ENCODE peak calls at places on chromosomes 13 and 19, in six cellular contexts. T is sigmoid colon, S is HAP-1, H is tibial nerve, K is NT2/D1, Q is thyroid gland. G is an unnamed sample.
A peak's percentile ranks its signal among the peaks of the same experiment; 100 is the strongest.

GRCh38 chr13:31699650-31700049 is 39.7 kb upstream of the RXFP2 start:
- DNase-seq in T (no peak), S (peak; percentile 90), H (no peak), K (peak; percentile 35), Q (no peak), G (peak; percentile 60)

GRCh38 chr13:26052136-26052736 is 420 bp upstream of the SHISA2 start:
- DNase-seq in T (no peak), S (no peak), H (no peak), K (no peak), Q (peak; percentile 71), G (no peak)

GRCh38 chr19:57664269-57665127 is 4.2 kb upstream of the ZSCAN4 start:
- DNase-seq in T (peak; percentile 75), S (peak; percentile 14), H (no peak), K (peak; percentile 22), Q (peak; percentile 72), G (peak; percentile 84)

GRCh38 chr19:16571283-16571682 is 932 bp downstream of the SLC35E1 start:
- DNase-seq in T (no peak), S (no peak), H (no peak), K (no peak), Q (no peak), G (no peak)

GRCh38 chr13:47869780-47870179 is 131.3 kb downstream of the SUCLA2 start:
- DNase-seq in T (no peak), S (no peak), H (no peak), K (no peak), Q (no peak), G (no peak)

GRCh38 chr13:37446503-37446902 is 152.1 kb downstream of the POSTN start:
- DNase-seq in T (no peak), S (no peak), H (no peak), K (no peak), Q (no peak), G (no peak)

GRCh38 chr19:9981406-9982260 is 28.7 kb downstream of the COL5A3 start:
- DNase-seq in T (no peak), S (no peak), H (no peak), K (no peak), Q (no peak), G (no peak)

GRCh38 chr13:61110804-61111203 is 304.8 kb downstream of the PCDH20 start:
- DNase-seq in T (no peak), S (peak; percentile 47), H (no peak), K (no peak), Q (no peak), G (no peak)

GRCh38 chr13:107712145-107712544 is 503.2 kb downstream of the LIG4 start:
- DNase-seq in T (no peak), S (no peak), H (no peak), K (no peak), Q (no peak), G (no peak)

GRCh38 chr19:46614114-46614701 is 10.7 kb downstream of the PTGIR start:
- DNase-seq in T (peak; percentile 92), S (peak; percentile 68), H (peak; percentile 81), K (peak; percentile 48), Q (peak; percentile 83), G (peak; percentile 96)

GRCh38 chr13:40519637-40520036 is 146.8 kb downstream of the FOXO1 start:
- DNase-seq in T (no peak), S (peak; percentile 11), H (no peak), K (no peak), Q (no peak), G (no peak)

GRCh38 chr13:102974574-102975195 is 91.5 kb downstream of the SLC10A2 start:
- DNase-seq in T (no peak), S (no peak), H (no peak), K (no peak), Q (no peak), G (no peak)

GRCh38 chr19:48637449-48637947 is 319 bp upstream of the DBP start:
- DNase-seq in T (peak; percentile 100), S (peak; percentile 99), H (peak; percentile 99), K (peak; percentile 92), Q (peak; percentile 100), G (peak; percentile 99)

GRCh38 chr13:56352356-56352755 is 788.4 kb upstream of the PRR20A start:
- DNase-seq in T (no peak), S (no peak), H (no peak), K (no peak), Q (no peak), G (no peak)

GRCh38 chr19:40717325-40717879 is 490 bp downstream of the ITPKC start:
- DNase-seq in T (peak; percentile 80), S (no peak), H (no peak), K (no peak), Q (no peak), G (no peak)

GRCh38 chr19:40716655-40717324 is at the start of the genes COQ8B and ITPKC:
- DNase-seq in T (peak; percentile 100), S (peak; percentile 94), H (peak; percentile 100), K (peak; percentile 86), Q (peak; percentile 100), G (peak; percentile 100)

GRCh38 chr19:40718774-40719391 is 2.0 kb downstream of the ITPKC start:
- DNase-seq in T (peak; percentile 89), S (peak; percentile 12), H (peak; percentile 58), K (no peak), Q (peak; percentile 88), G (peak; percentile 78)

GRCh38 chr19:40719414-40719894 is 2.5 kb downstream of the ITPKC start:
- DNase-seq in T (no peak), S (no peak), H (no peak), K (no peak), Q (no peak), G (no peak)

DNA sequence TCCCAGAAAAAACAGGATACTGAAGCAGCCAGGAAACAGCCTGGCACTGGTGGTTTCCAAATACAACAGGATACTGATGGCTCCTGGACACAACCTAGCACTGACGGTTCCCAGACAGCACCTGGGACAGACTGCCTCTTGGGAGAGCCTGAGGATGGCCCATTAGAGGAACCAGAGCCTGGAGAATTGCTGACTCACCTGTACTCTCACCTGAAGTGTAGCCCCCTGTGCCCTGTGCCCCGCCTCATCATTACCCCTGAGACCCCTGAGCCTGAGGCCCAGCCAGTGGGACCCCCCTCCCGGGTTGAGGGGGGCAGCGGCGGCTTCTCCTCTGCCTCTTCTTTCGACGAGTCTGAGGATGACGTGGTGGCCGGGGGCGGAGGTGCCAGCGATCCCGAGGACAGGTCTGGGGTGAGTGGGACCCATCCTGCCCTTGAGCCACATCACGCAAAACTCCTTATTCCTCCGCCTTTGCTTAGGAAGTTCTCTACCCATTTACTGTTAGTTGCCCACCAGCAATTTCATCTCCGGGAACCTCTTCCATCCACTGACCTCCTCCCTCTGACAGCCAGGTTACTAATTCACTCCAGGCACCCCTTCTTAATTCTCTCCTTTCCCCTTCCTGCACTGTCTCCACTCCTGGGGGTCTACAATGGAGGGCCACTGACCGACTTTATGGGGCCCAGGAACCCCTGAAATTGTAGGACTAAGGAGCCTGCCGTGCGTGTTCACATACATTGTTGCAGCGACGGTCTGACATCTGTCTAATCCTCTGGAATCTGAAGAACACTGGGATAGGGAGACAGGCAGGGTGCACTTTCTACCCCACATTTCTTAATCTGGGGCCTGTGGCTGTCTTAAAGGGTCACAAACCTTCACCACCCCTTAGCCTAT is 1.2 kb downstream of the ITPKC start:
- DNase-seq in T (no peak), S (peak; percentile 12), H (no peak), K (no peak), Q (peak; percentile 39), G (peak; percentile 68)
- H3K4me1 ChIP-seq in T (no peaks in the 10 kb centered on the region), S (peaks cover 15% of the 10 kb centered on the region), H (peaks cover 35% of the 10 kb centered on the region), K (peaks cover 2% of the 10 kb centered on the region), Q (peaks cover 50% of the 10 kb centered on the region), G (no peaks in the 10 kb centered on the region)

DNA sequence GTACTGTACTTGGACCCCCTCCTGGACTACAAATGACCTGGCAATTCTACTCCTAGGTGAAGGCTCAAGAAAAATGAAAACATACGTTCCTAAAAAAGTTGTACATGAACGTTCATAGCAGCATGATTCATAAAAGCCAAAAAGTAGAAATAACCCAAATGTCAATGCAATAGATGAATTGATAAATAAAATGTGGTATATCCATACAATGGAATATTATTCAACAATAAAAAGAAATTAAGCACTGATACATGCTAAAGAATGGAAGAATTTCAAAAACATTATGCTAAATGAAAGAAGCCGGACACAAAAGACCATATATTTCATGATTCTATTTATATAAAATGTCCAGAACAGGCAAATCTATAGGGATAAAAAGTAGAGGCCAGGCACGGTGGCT is 9.5 kb downstream of the ZNF432 start:
- DNase-seq in T (no peak), S (no peak), H (no peak), K (no peak), Q (no peak), G (no peak)
- H3K9me3 ChIP-seq in T (peaks cover 22% of the 10 kb centered on the region), S (peaks cover 18% of the 10 kb centered on the region), H (no peaks in the 10 kb centered on the region), K (peaks cover 32% of the 10 kb centered on the region), Q (peaks cover 18% of the 10 kb centered on the region), G (peaks cover 91% of the 10 kb centered on the region)

GRCh38 chr13:110136660-110137585 is 170.0 kb downstream of the COL4A1 start:
- DNase-seq in T (no peak), S (no peak), H (no peak), K (no peak), Q (no peak), G (peak; percentile 79)

GRCh38 chr13:110138009-110138699 is 168.8 kb downstream of the COL4A1 start:
- DNase-seq in T (peak; percentile 86), S (no peak), H (no peak), K (no peak), Q (peak; percentile 77), G (peak; percentile 85)

GRCh38 chr13:110137677-110138008 is 169.3 kb downstream of the COL4A1 start:
- DNase-seq in T (no peak), S (no peak), H (no peak), K (no peak), Q (peak; percentile 74), G (no peak)

GRCh38 chr13:110134801-110135200 is 172.2 kb downstream of the COL4A1 start:
- DNase-seq in T (no peak), S (no peak), H (no peak), K (no peak), Q (no peak), G (no peak)

DNA sequence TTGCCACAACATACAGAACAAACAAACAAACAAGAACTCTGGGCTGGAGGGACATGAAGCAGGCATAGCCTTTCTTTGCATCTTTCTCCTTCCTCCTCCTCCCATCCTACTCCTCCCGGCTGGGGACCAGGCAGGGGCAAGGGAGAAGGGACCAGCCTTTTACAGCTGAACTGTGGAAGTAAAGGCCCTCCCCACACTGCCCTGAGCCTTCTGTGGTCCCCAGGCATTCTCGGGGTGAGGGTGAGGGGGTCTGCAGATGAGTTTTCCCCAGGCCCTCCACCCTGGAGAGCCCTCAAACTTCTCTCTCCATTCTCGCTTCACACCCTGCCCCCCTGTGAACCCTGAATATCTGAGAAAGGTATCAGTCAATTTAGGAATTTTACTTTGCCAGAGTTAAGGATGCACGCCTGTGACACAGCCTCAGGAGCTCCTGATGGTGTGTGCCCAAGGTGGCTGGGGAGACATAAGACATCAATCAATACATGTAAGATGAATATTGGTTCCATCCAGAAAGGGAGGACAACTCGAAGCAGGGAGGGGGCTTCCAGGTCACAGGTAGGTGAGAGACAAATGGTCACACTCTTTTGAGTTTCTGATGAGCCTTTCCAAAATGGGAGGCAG is 170.9 kb downstream of the COL4A1 start:
- DNase-seq in T (no peak), S (no peak), H (no peak), K (no peak), Q (no peak), G (no peak)
- H3K4me3 ChIP-seq in T (no peak overlapping the region), S (no peak overlapping the region), H (no peak overlapping the region), K (no peak overlapping the region), Q (no peak overlapping the region), G (no peak overlapping the region)

GRCh38 chr13:46596501-46596900 is 43.5 kb downstream of the LRCH1 start:
- DNase-seq in T (no peak), S (no peak), H (no peak), K (no peak), Q (no peak), G (no peak)
- H3K4me1 ChIP-seq in T (no peaks in the 10 kb centered on the region), S (no peaks in the 10 kb centered on the region), H (peaks cover 44% of the 10 kb centered on the region), K (peaks cover 1% of the 10 kb centered on the region), Q (peaks cover 48% of the 10 kb centered on the region), G (peaks cover 3% of the 10 kb centered on the region)

GRCh38 chr19:22733691-22734090 is 50.3 kb downstream of the ZNF99 start:
- DNase-seq in T (no peak), S (no peak), H (no peak), K (no peak), Q (no peak), G (no peak)
- H3K9me3 ChIP-seq in T (no peaks in the 10 kb centered on the region), S (no peaks in the 10 kb centered on the region), H (no peaks in the 10 kb centered on the region), K (peaks cover 16% of the 10 kb centered on the region), Q (no peaks in the 10 kb centered on the region), G (peaks cover 88% of the 10 kb centered on the region)